ENCODE peak calls at places on chromosomes 2 and 18, in four cellular contexts. W is adrenal gland, X is ovary, E is tibial nerve. C is an unnamed sample.

GRCh38 chr2:222319576-222320440 is 21.0 kb upstream of the PAX3 start:
- DNase-seq in X (no peak), W (peak), E (no peak), C (no peak)

GRCh38 chr2:149332364-149332763 is 2.0 kb downstream of the LYPD6 start:
- DNase-seq in E (no peak), X (no peak), W (no peak), C (no peak)

GRCh38 chr2:43426305-43427031 is 169.4 kb downstream of the THADA start:
- DNase-seq in W (peak), X (peak), E (peak), C (peak)

GRCh38 chr18:39751926-39752325 is 2186.3 kb upstream of the CELF4 start:
- DNase-seq in E (no peak), X (no peak), W (no peak), C (no peak)

GRCh38 chr18:5417342-5417741 is 121.8 kb upstream of the ZBTB14 start:
- DNase-seq in X (no peak), W (peak), E (peak), C (no peak)

GRCh38 chr2:12412898-12413305 is 303.8 kb upstream of the TRIB2 start:
- DNase-seq in X (no peak), W (peak), E (no peak), C (no peak)

GRCh38 chr2:151192681-151193080 is 69.0 kb downstream of the RBM43 start:
- DNase-seq in W (no peak), E (no peak), X (no peak), C (no peak)

GRCh38 chr2:119293254-119293653 is 69.6 kb downstream of the STEAP3 start:
- DNase-seq in W (no peak), E (no peak), X (no peak), C (no peak)

GRCh38 chr2:62340981-62341624 is 145.2 kb downstream of the B3GNT2 start:
- DNase-seq in X (peak), E (no peak), W (peak), C (no peak)

GRCh38 chr2:197378494-197378972 is 56.3 kb downstream of the SF3B1 start:
- DNase-seq in W (peak), E (peak), X (peak), C (no peak)

GRCh38 chr2:32946314-32947075 is at the start of gene LTBP1:
- DNase-seq in E (peak), W (peak), X (peak), C (peak)

GRCh38 chr2:32948266-32948665 is 1.5 kb downstream of the LTBP1 start:
- DNase-seq in W (no peak), X (no peak), E (no peak), C (no peak)

GRCh38 chr2:32947076-32947483 is 327 bp downstream of the LTBP1 start:
- DNase-seq in E (no peak), X (no peak), W (no peak), C (no peak)

GRCh38 chr2:32945286-32945685 is 1.5 kb upstream of the LTBP1 start:
- DNase-seq in W (no peak), E (no peak), X (no peak), C (no peak)

GRCh38 chr2:32947484-32948143 is 861 bp downstream of the LTBP1 start:
- DNase-seq in X (peak), E (no peak), W (peak), C (no peak)
- TF ChIP-seq POLR2A in X (no peak), E (no peak), W (no peak), C (no peak)

DNA sequence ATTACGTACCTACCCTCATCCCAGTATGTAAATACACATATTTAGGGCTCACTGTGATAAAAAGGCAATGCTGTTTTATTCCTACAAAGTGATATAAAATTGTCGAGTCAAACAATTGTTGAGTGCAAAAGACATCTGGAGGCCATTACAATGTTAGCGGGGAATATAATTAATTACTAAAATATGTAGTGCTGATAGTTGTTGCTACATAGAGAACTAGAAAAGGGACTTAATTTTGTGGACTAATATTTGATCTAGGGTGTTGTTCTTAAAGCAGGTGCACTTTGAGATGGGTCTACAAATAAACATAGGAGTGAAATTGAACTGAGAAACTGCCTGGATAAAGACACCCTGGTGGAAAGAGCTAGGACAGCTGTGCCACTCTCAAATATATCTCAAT is 300.1 kb downstream of the NOL4 start:
- DNase-seq in E (no peak), W (no peak), X (no peak), C (no peak)
- H3K4me3 ChIP-seq in E (no peak), W (no peak), X (no peak), C (no peak)

GRCh38 chr2:74119912-74120825 is 27.5 kb downstream of the BOLA3 start:
- DNase-seq in W (peak), E (peak), X (peak), C (peak)
- TF ChIP-seq POLR2A in W (peak), E (no peak), X (peak), C (no peak)

GRCh38 chr2:17542471-17542870 is 2.0 kb downstream of the VSNL1 start:
- DNase-seq in X (no peak), W (no peak), E (no peak), C (no peak)
- H3K4me3 ChIP-seq in X (no peak), W (no peak), E (no peak), C (no peak)

DNA sequence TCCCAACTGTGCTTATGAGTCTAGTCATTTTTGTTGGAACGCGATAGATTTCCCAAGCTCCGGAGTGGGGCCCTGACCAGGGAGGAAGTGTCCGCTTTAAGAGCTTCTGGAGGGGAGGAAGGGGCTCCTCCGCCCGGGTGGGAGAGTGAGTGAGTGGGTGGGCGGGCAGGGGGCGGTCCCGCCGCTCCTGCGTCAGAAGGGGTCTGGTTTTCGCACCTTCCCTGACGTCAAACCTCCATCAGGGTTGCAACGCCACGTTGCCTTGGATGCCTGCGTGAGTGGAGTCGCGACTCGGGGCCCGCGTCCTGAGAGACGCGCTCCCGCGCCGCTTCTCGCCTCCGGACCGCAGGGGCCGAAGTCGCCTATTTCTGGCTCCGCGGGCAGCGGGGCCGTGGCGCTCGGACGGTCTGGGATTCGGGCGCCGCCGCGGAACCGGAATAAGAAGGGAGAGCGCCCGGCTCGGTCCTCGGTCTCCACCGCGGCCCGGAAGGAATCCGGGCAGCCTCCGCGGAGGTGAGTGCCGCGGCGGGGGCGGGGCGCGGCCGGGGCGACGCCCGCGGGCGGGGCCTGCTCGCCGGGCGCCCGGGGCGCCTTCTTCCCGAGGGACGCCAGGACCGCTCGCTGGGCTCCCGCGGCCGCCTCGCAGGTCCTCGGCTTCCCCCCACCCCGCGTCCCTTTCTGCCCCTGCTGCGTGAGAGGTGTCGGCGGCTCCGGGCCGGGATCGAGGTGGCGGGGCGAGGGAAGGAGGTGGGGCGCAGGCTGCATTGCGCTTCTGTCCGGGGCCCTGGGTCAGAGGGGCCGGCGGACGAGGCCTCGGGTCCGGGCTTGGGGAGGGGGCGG is at the start of gene ZDBF2:
- DNase-seq in W (peak), E (no peak), X (peak), C (no peak)
- TF ChIP-seq POLR2A in W (peak), E (no peak), X (peak), C (no peak)

DNA sequence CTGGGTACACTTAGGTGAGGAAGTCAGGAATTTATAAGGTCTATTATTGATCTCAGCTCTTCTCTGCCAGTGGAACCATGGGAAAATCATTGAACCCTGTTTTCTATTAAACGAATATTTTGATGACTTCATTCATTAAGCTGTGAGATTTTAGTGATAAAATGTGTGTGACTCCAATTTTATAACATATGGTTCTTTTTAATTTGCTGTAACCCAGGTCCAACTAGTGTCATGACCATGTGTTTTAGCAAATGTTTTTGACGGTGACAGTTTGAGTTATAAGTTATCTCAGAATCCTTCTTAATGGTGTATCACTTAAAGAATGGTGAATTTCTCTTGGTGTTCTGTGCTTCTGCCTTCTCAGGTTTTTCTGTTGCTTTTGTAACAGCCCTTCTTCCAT is 213.1 kb downstream of the MCFD2 start:
- DNase-seq in E (no peak), W (no peak), X (no peak), C (no peak)
- H3K4me3 ChIP-seq in E (no peak), W (no peak), X (no peak), C (no peak)

C was measured in lower leg skin.